ENCODE peak calls at places on chromosomes 2 and 18, in six cellular contexts. J, S, A, K, T and E are unnamed samples.

GRCh38 chr2:25411281-25411680 is 69.6 kb upstream of the DNMT3A start:
- DNase-seq in A (no peak), J (no peak), S (no peak), K (no peak), T (no peak), E (no peak)

GRCh38 chr2:204725693-204726092 is 180.4 kb downstream of the PARD3B start:
- DNase-seq in A (no peak), J (no peak), S (no peak), K (no peak), T (no peak), E (no peak)

GRCh38 chr2:120661551-120661950 is 74.1 kb upstream of the GLI2 start:
- DNase-seq in K (peak), S (peak), T (no peak), A (no peak), J (no peak), E (no peak)

GRCh38 chr2:189534854-189535253 is 45.7 kb downstream of the SLC40A1 start:
- DNase-seq in T (peak), K (peak), J (peak), A (peak), S (no peak), E (no peak)

GRCh38 chr2:173254659-173255058 is 100.0 kb upstream of the CDCA7 start:
- DNase-seq in J (no peak), S (no peak), K (no peak), A (no peak), T (no peak), E (no peak)

GRCh38 chr2:19717446-19717845 is 184.3 kb downstream of the TTC32 start:
- DNase-seq in S (no peak), A (no peak), T (no peak), J (no peak), K (no peak), E (no peak)

GRCh38 chr2:112481528-112482228 is at the start of gene TTL:
- DNase-seq in T (peak), A (no peak), J (no peak), S (peak), K (peak), E (peak)

GRCh38 chr2:96839288-96839874 is 4.4 kb downstream of the ANKRD23 start:
- DNase-seq in J (no peak), K (peak), S (peak), T (no peak), A (no peak), E (no peak)

GRCh38 chr18:21167641-21168372 is 56.2 kb upstream of the ROCK1 start:
- DNase-seq in A (no peak), K (peak), S (peak), T (no peak), J (no peak), E (no peak)

DNA sequence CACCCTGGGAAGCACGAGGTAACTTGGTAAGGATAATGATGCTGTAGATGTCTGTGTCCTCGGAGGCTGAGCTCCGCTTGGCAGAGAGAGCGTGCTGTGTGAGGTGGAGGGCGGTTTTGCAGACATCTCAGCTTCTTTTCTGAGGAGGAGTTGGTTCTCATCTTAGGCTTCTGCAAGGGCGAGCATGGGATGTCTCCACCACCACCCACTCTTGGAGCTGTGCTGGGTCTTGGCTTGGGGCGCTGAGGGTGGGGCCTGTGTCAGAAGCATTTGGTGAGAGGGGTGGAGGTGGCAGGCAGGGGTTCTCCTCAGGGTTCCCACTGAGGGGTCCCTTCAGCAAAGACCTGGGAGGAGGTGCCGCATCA is 9.2 kb downstream of the OXER1 start:
- DNase-seq in K (no peak), S (no peak), T (no peak), J (no peak), A (no peak), E (no peak)
- H3K4me3 ChIP-seq in K (no peak), S (no peak), T (no peak), J (no peak), A (no peak), E (no peak)

GRCh38 chr2:71066856-71067255 is 1.6 kb upstream of the NAGK start:
- DNase-seq in A (no peak), J (no peak), K (no peak), T (no peak), S (no peak), E (no peak)
- H3K4me3 ChIP-seq in A (no peak), J (no peak), K (no peak), T (no peak), S (no peak), E (no peak)

GRCh38 chr18:12839057-12839525 is 44.9 kb downstream of the PTPN2 start:
- DNase-seq in K (no peak), A (no peak), T (no peak), J (no peak), S (no peak), E (no peak)
- H3K4me3 ChIP-seq in K (no peak), A (no peak), T (no peak), J (no peak), S (no peak), E (no peak)

GRCh38 chr2:60530660-60531276 is 22.7 kb downstream of the BCL11A start:
- DNase-seq in J (no peak), K (peak), S (peak), T (no peak), A (no peak), E (peak)
- H3K4me3 ChIP-seq in J (no peak), K (no peak), S (no peak), T (no peak), A (no peak), E (peak)

GRCh38 chr2:176118606-176119370 is 2.2 kb downstream of the HOXD10 start:
- DNase-seq in A (no peak), K (no peak), J (no peak), T (peak), S (peak), E (peak)
- H3K4me3 ChIP-seq in A (no peak), K (no peak), J (no peak), T (peak), S (no peak), E (no peak)